ENCODE peak calls at places on chromosomes 3 and 15, in seven cellular contexts. D is GM12878, O is H1, U is A549, Q is WTC11, X is K562, S is SK-N-SH. K is an unnamed sample.

GRCh38 chr3:33440578-33441321 is 545 bp upstream of the UBP1 start:
- DNase-seq in Q (peak), D (peak), S (peak), O (peak), U (peak), X (peak), K (peak)

GRCh38 chr15:34795267-34796081 is at the start of gene ACTC1:
- DNase-seq in Q (peak), S (no peak), O (peak), U (peak), D (no peak), X (peak), K (peak)

GRCh38 chr3:112087746-112088145 is 1.6 kb downstream of the C3orf52 start:
- DNase-seq in S (no peak), D (no peak), U (no peak), X (no peak), Q (no peak), O (no peak), K (no peak)

GRCh38 chr3:186209810-186210752 is 101.2 kb upstream of the ETV5 start:
- DNase-seq in D (no peak), O (no peak), S (peak), Q (peak), U (no peak), X (peak), K (peak)

GRCh38 chr3:58188921-58189451 is 21.8 kb downstream of the DNASE1L3 start:
- DNase-seq in S (no peak), D (no peak), Q (no peak), U (no peak), O (no peak), X (peak), K (no peak)

GRCh38 chr3:155232605-155233004 is 60.9 kb downstream of the STRIT1 start:
- DNase-seq in X (peak), U (peak), D (no peak), S (peak), O (no peak), Q (no peak), K (peak)

GRCh38 chr3:148999806-149000205 is 8.5 kb downstream of the GYG1 start:
- DNase-seq in U (no peak), D (no peak), S (no peak), X (no peak), Q (no peak), O (no peak), K (peak)

GRCh38 chr15:64894395-64895056 is 17.2 kb upstream of the ANKDD1A start:
- DNase-seq in D (peak), X (no peak), U (no peak), S (no peak), Q (peak), O (no peak), K (no peak)

GRCh38 chr3:46943237-46944187 is 33.0 kb downstream of the CCDC12 start:
- DNase-seq in U (peak), S (no peak), O (no peak), X (no peak), Q (no peak), D (no peak), K (no peak)

GRCh38 chr3:50364573-50365079 is 5.3 kb upstream of the TMEM115 start:
- DNase-seq in D (no peak), O (no peak), Q (peak), U (no peak), X (peak), S (no peak), K (no peak)

GRCh38 chr15:38304486-38304885 is 51.9 kb downstream of the SPRED1 start:
- DNase-seq in S (no peak), X (no peak), O (no peak), D (no peak), Q (no peak), U (no peak), K (no peak)

GRCh38 chr15:64532921-64533320 is 72.5 kb downstream of the ZNF609 start:
- DNase-seq in S (no peak), Q (no peak), U (no peak), X (peak), D (no peak), O (no peak), K (no peak)

GRCh38 chr15:59420108-59420507 is 17.9 kb upstream of the FAM81A start:
- DNase-seq in O (no peak), S (no peak), D (no peak), U (no peak), X (no peak), Q (no peak), K (no peak)

GRCh38 chr3:100993309-100993708 is at the start of gene ABI3BP:
- DNase-seq in O (no peak), U (peak), S (peak), D (no peak), X (peak), Q (peak), K (peak)

GRCh38 chr15:57098896-57099295 is 180.5 kb downstream of the TCF12 start:
- DNase-seq in O (no peak), X (no peak), U (no peak), S (peak), Q (no peak), D (no peak), K (no peak)

GRCh38 chr15:40873625-40874561 is at the start of gene RHOV:
- DNase-seq in X (peak), D (no peak), U (peak), S (peak), Q (peak), O (peak), K (peak)

GRCh38 chr3:128050597-128050996 is 1.6 kb upstream of the SEC61A1 start:
- DNase-seq in X (no peak), Q (no peak), D (no peak), S (no peak), U (no peak), O (no peak), K (peak)

GRCh38 chr3:57257678-57258077 is 30.1 kb downstream of the APPL1 start:
- DNase-seq in U (no peak), O (no peak), X (no peak), Q (no peak), D (no peak), S (no peak), K (no peak)

GRCh38 chr15:63250312-63250965 is 27.0 kb upstream of the APH1B start:
- DNase-seq in S (no peak), X (no peak), D (no peak), O (no peak), U (no peak), Q (no peak), K (peak)

GRCh38 chr3:48236531-48236930 is 4.4 kb upstream of the ZNF589 start:
- DNase-seq in U (no peak), X (no peak), S (no peak), D (no peak), O (no peak), Q (no peak), K (no peak)

GRCh38 chr3:61315874-61316273 is 64.6 kb upstream of the FHIT start:
- DNase-seq in X (no peak), D (no peak), S (no peak), Q (peak), U (no peak), O (no peak), K (no peak)

GRCh38 chr3:133857767-133858166 is 37.9 kb downstream of the RAB6B start:
- DNase-seq in S (no peak), Q (no peak), O (no peak), X (no peak), U (no peak), D (no peak), K (no peak)

GRCh38 chr15:68375716-68376220 is 56.2 kb downstream of the ITGA11 start:
- DNase-seq in O (no peak), D (no peak), Q (no peak), X (no peak), S (no peak), U (no peak), K (no peak)

GRCh38 chr3:172194702-172195392 is 155.5 kb downstream of the FNDC3B start:
- DNase-seq in D (no peak), O (no peak), S (peak), X (peak), Q (no peak), U (peak), K (no peak)

GRCh38 chr3:11791339-11792200 is 55.1 kb downstream of the TAMM41 start:
- DNase-seq in U (no peak), O (no peak), Q (no peak), D (no peak), S (no peak), X (no peak), K (no peak)

GRCh38 chr3:134291300-134292254 is 40.9 kb upstream of the RYK start:
- DNase-seq in O (no peak), S (no peak), Q (no peak), X (no peak), D (no peak), U (peak), K (peak)

GRCh38 chr3:113663324-113663750 is 33.1 kb downstream of the USF3 start:
- DNase-seq in O (no peak), D (no peak), Q (no peak), U (peak), S (no peak), X (no peak), K (no peak)

GRCh38 chr3:69880069-69880640 is 119.4 kb upstream of the SAMMSON start:
- DNase-seq in U (no peak), D (no peak), S (no peak), X (no peak), Q (no peak), O (no peak), K (no peak)

GRCh38 chr3:71033681-71034220 is 549.8 kb downstream of the FOXP1 start:
- DNase-seq in D (no peak), S (no peak), U (no peak), X (no peak), O (no peak), Q (no peak), K (no peak)

GRCh38 chr3:159782724-159783421 is 205.8 kb upstream of the IL12A start:
- DNase-seq in X (no peak), Q (no peak), D (no peak), U (peak), S (no peak), O (no peak), K (no peak)

GRCh38 chr15:71237456-71238188 is 122.4 kb downstream of the THSD4 start:
- DNase-seq in X (peak), U (peak), D (no peak), Q (no peak), O (no peak), S (no peak), K (peak)

GRCh38 chr3:172208586-172209332 is 169.4 kb downstream of the FNDC3B start:
- DNase-seq in U (no peak), X (no peak), D (no peak), S (no peak), O (peak), Q (peak), K (peak)

GRCh38 chr15:90885432-90886290 is 1.4 kb downstream of the FES start:
- DNase-seq in S (peak), U (peak), X (peak), Q (peak), O (no peak), D (no peak), K (peak)

GRCh38 chr15:39925112-39925830 is 5.2 kb upstream of the GPR176 start:
- DNase-seq in O (no peak), S (no peak), U (no peak), X (peak), D (no peak), Q (no peak), K (peak)

GRCh38 chr3:177665122-177665808 is 468.0 kb upstream of the TBL1XR1 start:
- DNase-seq in O (no peak), X (no peak), Q (no peak), S (no peak), D (no peak), U (no peak), K (peak)

DNA sequence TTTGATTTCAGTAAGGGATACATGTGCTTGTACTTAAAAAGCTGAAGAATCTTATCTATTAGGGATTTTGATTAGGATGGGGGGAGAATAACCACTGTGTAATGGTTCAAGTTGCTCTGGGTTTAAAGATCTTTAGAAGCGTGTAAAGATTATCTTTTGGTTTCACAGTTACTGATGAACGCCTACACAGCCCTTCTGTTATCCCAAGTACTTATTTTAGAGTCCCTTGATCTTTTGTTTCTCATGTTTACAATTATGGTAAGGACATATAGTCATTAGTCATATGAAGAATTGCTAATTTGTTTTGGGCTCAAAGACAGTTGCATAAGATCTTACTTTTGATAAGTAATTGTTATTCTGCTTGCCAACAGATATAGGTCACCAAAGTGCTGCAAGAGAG is 160.1 kb downstream of the PLCL2 start:
- DNase-seq in S (no peak), O (no peak), D (no peak), U (no peak), X (no peak), Q (no peak), K (no peak)
- TF ChIP-seq USF2 in S (no peak), O (no peak), D (no peak), U (no peak), X (no peak), Q (no peak), K (no peak)

GRCh38 chr3:156682491-156682890 is 8.1 kb downstream of the TIPARP start:
- DNase-seq in D (no peak), X (no peak), S (no peak), Q (no peak), U (no peak), O (no peak), K (peak)

GRCh38 chr3:156682963-156683362 is 8.6 kb downstream of the TIPARP start:
- DNase-seq in Q (no peak), S (no peak), X (no peak), O (no peak), U (no peak), D (no peak), K (no peak)

GRCh38 chr3:156678216-156678615 is 3.8 kb downstream of the TIPARP start:
- DNase-seq in D (no peak), S (no peak), U (no peak), O (no peak), Q (no peak), X (no peak), K (no peak)

GRCh38 chr3:156680243-156680930 is 6.0 kb downstream of the TIPARP start:
- DNase-seq in Q (no peak), S (no peak), O (no peak), D (no peak), X (no peak), U (no peak), K (no peak)

DNA sequence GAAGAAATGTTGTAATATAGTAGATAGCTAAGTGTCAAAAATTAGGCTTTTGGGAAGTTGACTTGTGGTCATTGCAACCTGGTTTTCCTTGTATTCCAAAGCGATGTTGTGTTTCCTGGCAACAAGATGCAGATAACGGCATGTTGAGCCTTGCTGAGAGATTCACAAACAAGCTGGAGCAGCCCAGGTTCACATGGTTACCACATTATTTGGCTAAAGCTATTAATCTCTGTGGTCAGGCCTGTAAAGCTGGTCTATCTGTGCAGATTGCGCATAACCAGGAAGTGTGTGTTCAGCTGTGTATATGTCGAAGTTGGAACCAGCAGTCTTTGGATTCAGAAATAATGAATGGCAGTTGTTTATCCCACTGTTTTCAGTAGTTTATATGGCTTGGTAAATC is 6.6 kb downstream of the TIPARP start:
- DNase-seq in O (no peak), U (peak), S (peak), X (peak), Q (peak), D (no peak), K (peak)
- TF ChIP-seq USF2 in O (no peak), U (no peak), S (no peak), X (no peak), Q (no peak), D (no peak), K (no peak)

GRCh38 chr3:195467641-195468390 is 25.0 kb upstream of the ACAP2 start:
- DNase-seq in X (no peak), D (no peak), S (no peak), U (no peak), Q (no peak), O (no peak), K (peak)
- TF ChIP-seq USF2 in X (no peak), D (no peak), S (no peak), U (no peak), Q (no peak), O (no peak), K (no peak)

GRCh38 chr3:192372001-192372400 is 355.3 kb downstream of the FGF12 start:
- DNase-seq in D (no peak), S (no peak), X (no peak), O (no peak), Q (no peak), U (no peak), K (no peak)

GRCh38 chr3:192367616-192368015 is 359.7 kb downstream of the FGF12 start:
- DNase-seq in O (no peak), U (no peak), Q (no peak), D (no peak), X (no peak), S (no peak), K (no peak)

GRCh38 chr3:192364296-192364695 is 363.0 kb downstream of the FGF12 start:
- DNase-seq in Q (no peak), U (no peak), X (no peak), O (no peak), S (no peak), D (no peak), K (no peak)

GRCh38 chr3:192365571-192365970 is 361.8 kb downstream of the FGF12 start:
- DNase-seq in D (no peak), X (no peak), Q (no peak), O (no peak), U (peak), S (no peak), K (no peak)

DNA sequence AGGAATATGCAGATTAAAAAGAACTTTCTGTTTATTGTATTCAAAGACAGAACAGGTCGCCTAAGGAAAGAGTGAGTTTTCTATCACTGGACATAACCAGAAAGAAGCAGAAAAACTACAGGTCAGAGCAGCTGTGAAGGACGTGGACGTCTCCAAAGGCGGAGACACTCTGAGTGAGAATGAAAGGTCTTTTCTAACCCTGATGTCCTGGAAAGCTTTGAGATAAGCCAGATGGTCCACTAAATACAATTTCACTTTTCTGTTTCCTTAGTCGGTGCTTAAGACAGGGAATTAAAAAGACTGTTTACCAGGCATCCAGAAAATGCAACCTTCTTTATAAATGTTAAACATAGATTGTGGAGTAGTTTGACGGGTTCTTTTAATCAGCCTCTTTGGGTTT is 360.4 kb downstream of the FGF12 start:
- DNase-seq in D (no peak), Q (no peak), O (no peak), X (no peak), U (no peak), S (no peak), K (no peak)
- TF ChIP-seq USF2 in D (no peak), Q (no peak), O (no peak), X (no peak), U (no peak), S (no peak), K (no peak)

GRCh38 chr3:121759541-121760202 is 10.1 kb upstream of the GOLGB1 start:
- DNase-seq in O (no peak), U (no peak), S (no peak), D (no peak), X (no peak), Q (no peak), K (no peak)
- TF ChIP-seq USF2 in O (no peak), U (no peak), S (no peak), D (no peak), X (no peak), Q (no peak), K (no peak)

K was measured in IMR-90.